ENCODE peak calls at places on chromosomes 7 and 10, in five cellular contexts. N is CD4-positive, CD25-positive, alpha-beta regulatory T cell; A is NCI-H748 treated with DMSO at 0.1 percent for 48 hours; W is stomach; I is AG20443. D is an unnamed sample.

GRCh38 chr10:69467928-69468770 is 16.9 kb downstream of the TSPAN15 start:
- DNase-seq in N (no peak), A (no peak), W (no peak), I (no peak), D (no peak)

GRCh38 chr7:121305109-121305508 is 23.7 kb upstream of the WNT16 start:
- DNase-seq in N (no peak), A (no peak), W (no peak), I (peak; percentile 51), D (no peak)

GRCh38 chr10:112821663-112822062 is 128.4 kb upstream of the TCF7L2 start:
- DNase-seq in N (no peak), A (no peak), W (no peak), I (no peak), D (no peak)

GRCh38 chr10:43574035-43574892 is at the start of gene ZNF239:
- DNase-seq in N (peak; percentile 80), A (peak; percentile 0), W (peak; percentile 87), I (peak; percentile 96), D (peak; percentile 93)

GRCh38 chr7:149067869-149068268 is 22.6 kb downstream of the ZNF786 start:
- DNase-seq in N (no peak), A (no peak), W (no peak), I (no peak), D (no peak)

GRCh38 chr10:13658864-13659685 is 72.3 kb downstream of the PRPF18 start:
- DNase-seq in N (no peak), A (no peak), W (no peak), I (no peak), D (no peak)

GRCh38 chr7:116097365-116098009 is 66.9 kb upstream of the TFEC start:
- DNase-seq in N (no peak), A (peak; percentile 11), W (no peak), I (peak; percentile 61), D (no peak)

GRCh38 chr7:30911561-30911969 is at the start of gene AQP1:
- DNase-seq in N (no peak), A (no peak), W (no peak), I (no peak), D (no peak)